ENCODE peak calls at places on chromosomes 4 and X, in ten cellular contexts. One of them, this sample, is unnamed.

GRCh38 chr4:139857021-139857420 is 191.4 kb downstream of the MGST2 start:
- ATAC-seq in Right ventricle myocardium inferior: no peak
- ATAC-seq in central memory CD8-positive, alpha-beta T cell: no peak
- ATAC-seq in activated CD8-positive, alpha-beta T cell treated with anti-CD3 and anti-CD28 coated beads for 36 hours: no peak
- ATAC-seq in left lung: no peak
- ATAC-seq in heart right ventricle: peak; percentile 38
- ATAC-seq in activated naive CD8-positive, alpha-beta T cell treated with anti-CD3 and anti-CD28 coated beads, Interleukin-2, amount 10 ng/mL, durations not matched to agents 7 days and 5 days: peak; percentile 94
- ATAC-seq in naive thymus-derived CD8-positive, alpha-beta T cell: no peak
- ATAC-seq in omental fat pad: no peak
- ATAC-seq in SK-N-SH treated with all-trans-retinoic acid at 6 μM for 48 hours: peak; percentile 57
- ATAC-seq in this sample: no peak

GRCh38 chr4:94479358-94480141 is 27.8 kb downstream of the PDLIM5 start:
- ATAC-seq in left lung: peak; percentile 24
- ATAC-seq in omental fat pad: no peak
- ATAC-seq in central memory CD8-positive, alpha-beta T cell: no peak
- ATAC-seq in heart right ventricle: no peak
- ATAC-seq in SK-N-SH treated with all-trans-retinoic acid at 6 μM for 48 hours: no peak
- ATAC-seq in Right ventricle myocardium inferior: no peak
- ATAC-seq in activated naive CD8-positive, alpha-beta T cell treated with anti-CD3 and anti-CD28 coated beads, Interleukin-2, amount 10 ng/mL, durations not matched to agents 7 days and 5 days: no peak
- ATAC-seq in naive thymus-derived CD8-positive, alpha-beta T cell: no peak
- ATAC-seq in activated CD8-positive, alpha-beta T cell treated with anti-CD3 and anti-CD28 coated beads for 36 hours: no peak
- ATAC-seq in this sample: no peak

GRCh38 chr4:39528056-39528465 is 822 bp upstream of the UGDH start:
- ATAC-seq in left lung: peak; percentile 47
- ATAC-seq in naive thymus-derived CD8-positive, alpha-beta T cell: no peak
- ATAC-seq in Right ventricle myocardium inferior: peak; percentile 54
- ATAC-seq in activated naive CD8-positive, alpha-beta T cell treated with anti-CD3 and anti-CD28 coated beads, Interleukin-2, amount 10 ng/mL, durations not matched to agents 7 days and 5 days: no peak
- ATAC-seq in SK-N-SH treated with all-trans-retinoic acid at 6 μM for 48 hours: peak; percentile 62
- ATAC-seq in omental fat pad: no peak
- ATAC-seq in heart right ventricle: peak; percentile 28
- ATAC-seq in activated CD8-positive, alpha-beta T cell treated with anti-CD3 and anti-CD28 coated beads for 36 hours: no peak
- ATAC-seq in central memory CD8-positive, alpha-beta T cell: no peak
- ATAC-seq in this sample: no peak

GRCh38 chr4:108008721-108009120 is 19.0 kb downstream of the HADH start:
- ATAC-seq in SK-N-SH treated with all-trans-retinoic acid at 6 μM for 48 hours: no peak
- ATAC-seq in heart right ventricle: peak; percentile 44
- ATAC-seq in activated naive CD8-positive, alpha-beta T cell treated with anti-CD3 and anti-CD28 coated beads, Interleukin-2, amount 10 ng/mL, durations not matched to agents 7 days and 5 days: no peak
- ATAC-seq in Right ventricle myocardium inferior: no peak
- ATAC-seq in left lung: no peak
- ATAC-seq in omental fat pad: no peak
- ATAC-seq in central memory CD8-positive, alpha-beta T cell: no peak
- ATAC-seq in naive thymus-derived CD8-positive, alpha-beta T cell: no peak
- ATAC-seq in activated CD8-positive, alpha-beta T cell treated with anti-CD3 and anti-CD28 coated beads for 36 hours: no peak
- ATAC-seq in this sample: no peak

GRCh38 chr4:187618701-187619278 is 376.8 kb upstream of the ZFP42 start:
- ATAC-seq in SK-N-SH treated with all-trans-retinoic acid at 6 μM for 48 hours: no peak
- ATAC-seq in activated CD8-positive, alpha-beta T cell treated with anti-CD3 and anti-CD28 coated beads for 36 hours: no peak
- ATAC-seq in heart right ventricle: no peak
- ATAC-seq in naive thymus-derived CD8-positive, alpha-beta T cell: no peak
- ATAC-seq in central memory CD8-positive, alpha-beta T cell: no peak
- ATAC-seq in omental fat pad: no peak
- ATAC-seq in left lung: no peak
- ATAC-seq in Right ventricle myocardium inferior: no peak
- ATAC-seq in activated naive CD8-positive, alpha-beta T cell treated with anti-CD3 and anti-CD28 coated beads, Interleukin-2, amount 10 ng/mL, durations not matched to agents 7 days and 5 days: no peak
- ATAC-seq in this sample: no peak

GRCh38 chr4:48127231-48127881 is 6.7 kb downstream of the TXK start:
- ATAC-seq in activated naive CD8-positive, alpha-beta T cell treated with anti-CD3 and anti-CD28 coated beads, Interleukin-2, amount 10 ng/mL, durations not matched to agents 7 days and 5 days: no peak
- ATAC-seq in heart right ventricle: peak; percentile 21
- ATAC-seq in naive thymus-derived CD8-positive, alpha-beta T cell: no peak
- ATAC-seq in SK-N-SH treated with all-trans-retinoic acid at 6 μM for 48 hours: no peak
- ATAC-seq in central memory CD8-positive, alpha-beta T cell: no peak
- ATAC-seq in omental fat pad: peak; percentile 22
- ATAC-seq in activated CD8-positive, alpha-beta T cell treated with anti-CD3 and anti-CD28 coated beads for 36 hours: peak; percentile 1
- ATAC-seq in left lung: peak; percentile 51
- ATAC-seq in Right ventricle myocardium inferior: no peak
- ATAC-seq in this sample: no peak

GRCh38 chrX:48903290-48903689 is 5.6 kb downstream of the PQBP1 start:
- ATAC-seq in central memory CD8-positive, alpha-beta T cell: no peak
- ATAC-seq in left lung: no peak
- ATAC-seq in omental fat pad: no peak
- ATAC-seq in naive thymus-derived CD8-positive, alpha-beta T cell: no peak
- ATAC-seq in Right ventricle myocardium inferior: no peak
- ATAC-seq in SK-N-SH treated with all-trans-retinoic acid at 6 μM for 48 hours: no peak
- ATAC-seq in heart right ventricle: no peak
- ATAC-seq in activated naive CD8-positive, alpha-beta T cell treated with anti-CD3 and anti-CD28 coated beads, Interleukin-2, amount 10 ng/mL, durations not matched to agents 7 days and 5 days: no peak
- ATAC-seq in activated CD8-positive, alpha-beta T cell treated with anti-CD3 and anti-CD28 coated beads for 36 hours: no peak
- ATAC-seq in this sample: no peak

GRCh38 chr4:151671541-151672059 is 89.2 kb downstream of the GATB start:
- ATAC-seq in SK-N-SH treated with all-trans-retinoic acid at 6 μM for 48 hours: no peak
- ATAC-seq in left lung: no peak
- ATAC-seq in central memory CD8-positive, alpha-beta T cell: no peak
- ATAC-seq in activated naive CD8-positive, alpha-beta T cell treated with anti-CD3 and anti-CD28 coated beads, Interleukin-2, amount 10 ng/mL, durations not matched to agents 7 days and 5 days: no peak
- ATAC-seq in omental fat pad: no peak
- ATAC-seq in Right ventricle myocardium inferior: no peak
- ATAC-seq in activated CD8-positive, alpha-beta T cell treated with anti-CD3 and anti-CD28 coated beads for 36 hours: no peak
- ATAC-seq in heart right ventricle: no peak
- ATAC-seq in naive thymus-derived CD8-positive, alpha-beta T cell: no peak
- ATAC-seq in this sample: no peak

GRCh38 chrX:136221851-136222513 is 29.2 kb downstream of the MAP7D3 start:
- ATAC-seq in omental fat pad: no peak
- ATAC-seq in SK-N-SH treated with all-trans-retinoic acid at 6 μM for 48 hours: no peak
- ATAC-seq in activated CD8-positive, alpha-beta T cell treated with anti-CD3 and anti-CD28 coated beads for 36 hours: no peak
- ATAC-seq in activated naive CD8-positive, alpha-beta T cell treated with anti-CD3 and anti-CD28 coated beads, Interleukin-2, amount 10 ng/mL, durations not matched to agents 7 days and 5 days: no peak
- ATAC-seq in heart right ventricle: no peak
- ATAC-seq in Right ventricle myocardium inferior: no peak
- ATAC-seq in central memory CD8-positive, alpha-beta T cell: no peak
- ATAC-seq in left lung: no peak
- ATAC-seq in naive thymus-derived CD8-positive, alpha-beta T cell: no peak
- ATAC-seq in this sample: no peak

GRCh38 chrX:119758682-119759332 is 419 bp downstream of the SOWAHD start:
- ATAC-seq in heart right ventricle: peak; percentile 35
- ATAC-seq in omental fat pad: peak; percentile 56
- ATAC-seq in activated naive CD8-positive, alpha-beta T cell treated with anti-CD3 and anti-CD28 coated beads, Interleukin-2, amount 10 ng/mL, durations not matched to agents 7 days and 5 days: peak; percentile 36
- ATAC-seq in Right ventricle myocardium inferior: peak; percentile 25
- ATAC-seq in central memory CD8-positive, alpha-beta T cell: peak; percentile 45
- ATAC-seq in SK-N-SH treated with all-trans-retinoic acid at 6 μM for 48 hours: peak; percentile 71
- ATAC-seq in activated CD8-positive, alpha-beta T cell treated with anti-CD3 and anti-CD28 coated beads for 36 hours: peak; percentile 12
- ATAC-seq in left lung: peak; percentile 64
- ATAC-seq in naive thymus-derived CD8-positive, alpha-beta T cell: peak; percentile 57
- ATAC-seq in this sample: peak; percentile 34

GRCh38 chrX:50168305-50168704 is 32.5 kb downstream of the AKAP4 start:
- ATAC-seq in omental fat pad: no peak
- ATAC-seq in activated naive CD8-positive, alpha-beta T cell treated with anti-CD3 and anti-CD28 coated beads, Interleukin-2, amount 10 ng/mL, durations not matched to agents 7 days and 5 days: no peak
- ATAC-seq in central memory CD8-positive, alpha-beta T cell: no peak
- ATAC-seq in left lung: no peak
- ATAC-seq in naive thymus-derived CD8-positive, alpha-beta T cell: no peak
- ATAC-seq in Right ventricle myocardium inferior: no peak
- ATAC-seq in SK-N-SH treated with all-trans-retinoic acid at 6 μM for 48 hours: peak; percentile 49
- ATAC-seq in activated CD8-positive, alpha-beta T cell treated with anti-CD3 and anti-CD28 coated beads for 36 hours: peak; percentile 27
- ATAC-seq in heart right ventricle: no peak
- ATAC-seq in this sample: peak; percentile 78

GRCh38 chr4:71862315-71862714 is 78.4 kb upstream of the GC start:
- ATAC-seq in Right ventricle myocardium inferior: no peak
- ATAC-seq in left lung: no peak
- ATAC-seq in SK-N-SH treated with all-trans-retinoic acid at 6 μM for 48 hours: no peak
- ATAC-seq in activated naive CD8-positive, alpha-beta T cell treated with anti-CD3 and anti-CD28 coated beads, Interleukin-2, amount 10 ng/mL, durations not matched to agents 7 days and 5 days: no peak
- ATAC-seq in omental fat pad: no peak
- ATAC-seq in central memory CD8-positive, alpha-beta T cell: no peak
- ATAC-seq in heart right ventricle: no peak
- ATAC-seq in activated CD8-positive, alpha-beta T cell treated with anti-CD3 and anti-CD28 coated beads for 36 hours: no peak
- ATAC-seq in naive thymus-derived CD8-positive, alpha-beta T cell: no peak
- ATAC-seq in this sample: no peak

GRCh38 chrX:17805120-17805519 is 56.0 kb downstream of the RAI2 start:
- ATAC-seq in heart right ventricle: no peak
- ATAC-seq in central memory CD8-positive, alpha-beta T cell: no peak
- ATAC-seq in activated naive CD8-positive, alpha-beta T cell treated with anti-CD3 and anti-CD28 coated beads, Interleukin-2, amount 10 ng/mL, durations not matched to agents 7 days and 5 days: no peak
- ATAC-seq in Right ventricle myocardium inferior: no peak
- ATAC-seq in activated CD8-positive, alpha-beta T cell treated with anti-CD3 and anti-CD28 coated beads for 36 hours: no peak
- ATAC-seq in omental fat pad: no peak
- ATAC-seq in left lung: no peak
- ATAC-seq in naive thymus-derived CD8-positive, alpha-beta T cell: no peak
- ATAC-seq in SK-N-SH treated with all-trans-retinoic acid at 6 μM for 48 hours: peak; percentile 44
- ATAC-seq in this sample: no peak

GRCh38 chr4:98822144-98822543 is 106.8 kb downstream of the EIF4E start:
- ATAC-seq in SK-N-SH treated with all-trans-retinoic acid at 6 μM for 48 hours: no peak
- ATAC-seq in left lung: no peak
- ATAC-seq in central memory CD8-positive, alpha-beta T cell: no peak
- ATAC-seq in activated naive CD8-positive, alpha-beta T cell treated with anti-CD3 and anti-CD28 coated beads, Interleukin-2, amount 10 ng/mL, durations not matched to agents 7 days and 5 days: no peak
- ATAC-seq in naive thymus-derived CD8-positive, alpha-beta T cell: no peak
- ATAC-seq in activated CD8-positive, alpha-beta T cell treated with anti-CD3 and anti-CD28 coated beads for 36 hours: no peak
- ATAC-seq in Right ventricle myocardium inferior: no peak
- ATAC-seq in omental fat pad: no peak
- ATAC-seq in heart right ventricle: no peak
- ATAC-seq in this sample: no peak

GRCh38 chr4:126899382-126899801 is 733.4 kb upstream of the INTU start:
- ATAC-seq in heart right ventricle: peak; percentile 85
- ATAC-seq in activated CD8-positive, alpha-beta T cell treated with anti-CD3 and anti-CD28 coated beads for 36 hours: no peak
- ATAC-seq in SK-N-SH treated with all-trans-retinoic acid at 6 μM for 48 hours: peak; percentile 94
- ATAC-seq in activated naive CD8-positive, alpha-beta T cell treated with anti-CD3 and anti-CD28 coated beads, Interleukin-2, amount 10 ng/mL, durations not matched to agents 7 days and 5 days: no peak
- ATAC-seq in central memory CD8-positive, alpha-beta T cell: no peak
- ATAC-seq in left lung: peak; percentile 88
- ATAC-seq in Right ventricle myocardium inferior: peak; percentile 91
- ATAC-seq in omental fat pad: no peak
- ATAC-seq in naive thymus-derived CD8-positive, alpha-beta T cell: no peak
- ATAC-seq in this sample: no peak

GRCh38 chr4:52873861-52874343 is 11.8 kb downstream of the RASL11B start:
- ATAC-seq in central memory CD8-positive, alpha-beta T cell: no peak
- ATAC-seq in SK-N-SH treated with all-trans-retinoic acid at 6 μM for 48 hours: peak; percentile 41
- ATAC-seq in naive thymus-derived CD8-positive, alpha-beta T cell: no peak
- ATAC-seq in omental fat pad: no peak
- ATAC-seq in activated naive CD8-positive, alpha-beta T cell treated with anti-CD3 and anti-CD28 coated beads, Interleukin-2, amount 10 ng/mL, durations not matched to agents 7 days and 5 days: no peak
- ATAC-seq in heart right ventricle: no peak
- ATAC-seq in Right ventricle myocardium inferior: peak; percentile 65
- ATAC-seq in activated CD8-positive, alpha-beta T cell treated with anti-CD3 and anti-CD28 coated beads for 36 hours: no peak
- ATAC-seq in left lung: peak; percentile 74
- ATAC-seq in this sample: no peak

GRCh38 chrX:50459615-50460014 is 11.0 kb downstream of the DGKK start:
- ATAC-seq in left lung: no peak
- ATAC-seq in activated naive CD8-positive, alpha-beta T cell treated with anti-CD3 and anti-CD28 coated beads, Interleukin-2, amount 10 ng/mL, durations not matched to agents 7 days and 5 days: no peak
- ATAC-seq in omental fat pad: no peak
- ATAC-seq in activated CD8-positive, alpha-beta T cell treated with anti-CD3 and anti-CD28 coated beads for 36 hours: no peak
- ATAC-seq in Right ventricle myocardium inferior: no peak
- ATAC-seq in SK-N-SH treated with all-trans-retinoic acid at 6 μM for 48 hours: no peak
- ATAC-seq in central memory CD8-positive, alpha-beta T cell: no peak
- ATAC-seq in naive thymus-derived CD8-positive, alpha-beta T cell: no peak
- ATAC-seq in heart right ventricle: no peak
- ATAC-seq in this sample: no peak

GRCh38 chr4:39706334-39706733 is 8.4 kb downstream of the UBE2K start:
- ATAC-seq in activated naive CD8-positive, alpha-beta T cell treated with anti-CD3 and anti-CD28 coated beads, Interleukin-2, amount 10 ng/mL, durations not matched to agents 7 days and 5 days: no peak
- ATAC-seq in heart right ventricle: peak; percentile 63
- ATAC-seq in activated CD8-positive, alpha-beta T cell treated with anti-CD3 and anti-CD28 coated beads for 36 hours: peak; percentile 30
- ATAC-seq in left lung: peak; percentile 49
- ATAC-seq in Right ventricle myocardium inferior: peak; percentile 66
- ATAC-seq in naive thymus-derived CD8-positive, alpha-beta T cell: no peak
- ATAC-seq in SK-N-SH treated with all-trans-retinoic acid at 6 μM for 48 hours: peak; percentile 88
- ATAC-seq in central memory CD8-positive, alpha-beta T cell: no peak
- ATAC-seq in omental fat pad: no peak
- ATAC-seq in this sample: peak; percentile 35

GRCh38 chrX:135477576-135477975 is 42.9 kb upstream of the INTS6L start:
- ATAC-seq in SK-N-SH treated with all-trans-retinoic acid at 6 μM for 48 hours: peak; percentile 78
- ATAC-seq in activated CD8-positive, alpha-beta T cell treated with anti-CD3 and anti-CD28 coated beads for 36 hours: peak; percentile 73
- ATAC-seq in activated naive CD8-positive, alpha-beta T cell treated with anti-CD3 and anti-CD28 coated beads, Interleukin-2, amount 10 ng/mL, durations not matched to agents 7 days and 5 days: peak; percentile 78
- ATAC-seq in Right ventricle myocardium inferior: no peak
- ATAC-seq in omental fat pad: no peak
- ATAC-seq in naive thymus-derived CD8-positive, alpha-beta T cell: peak; percentile 73
- ATAC-seq in left lung: peak; percentile 84
- ATAC-seq in heart right ventricle: peak; percentile 61
- ATAC-seq in central memory CD8-positive, alpha-beta T cell: no peak
- ATAC-seq in this sample: peak; percentile 52

GRCh38 chrX:31038585-31039326 is 33.1 kb downstream of the FTHL17 start:
- ATAC-seq in Right ventricle myocardium inferior: peak; percentile 62
- ATAC-seq in SK-N-SH treated with all-trans-retinoic acid at 6 μM for 48 hours: peak; percentile 87
- ATAC-seq in omental fat pad: no peak
- ATAC-seq in heart right ventricle: peak; percentile 72
- ATAC-seq in central memory CD8-positive, alpha-beta T cell: no peak
- ATAC-seq in activated CD8-positive, alpha-beta T cell treated with anti-CD3 and anti-CD28 coated beads for 36 hours: peak; percentile 70
- ATAC-seq in activated naive CD8-positive, alpha-beta T cell treated with anti-CD3 and anti-CD28 coated beads, Interleukin-2, amount 10 ng/mL, durations not matched to agents 7 days and 5 days: no peak
- ATAC-seq in left lung: peak; percentile 82
- ATAC-seq in naive thymus-derived CD8-positive, alpha-beta T cell: no peak
- ATAC-seq in this sample: no peak

GRCh38 chr4:110823251-110823650 is 200.4 kb upstream of the PITX2 start:
- ATAC-seq in central memory CD8-positive, alpha-beta T cell: no peak
- ATAC-seq in heart right ventricle: no peak
- ATAC-seq in omental fat pad: no peak
- ATAC-seq in activated naive CD8-positive, alpha-beta T cell treated with anti-CD3 and anti-CD28 coated beads, Interleukin-2, amount 10 ng/mL, durations not matched to agents 7 days and 5 days: no peak
- ATAC-seq in SK-N-SH treated with all-trans-retinoic acid at 6 μM for 48 hours: no peak
- ATAC-seq in naive thymus-derived CD8-positive, alpha-beta T cell: no peak
- ATAC-seq in activated CD8-positive, alpha-beta T cell treated with anti-CD3 and anti-CD28 coated beads for 36 hours: no peak
- ATAC-seq in Right ventricle myocardium inferior: no peak
- ATAC-seq in left lung: no peak
- ATAC-seq in this sample: no peak

GRCh38 chrX:10576777-10577444 is 43.5 kb downstream of the MID1 start:
- ATAC-seq in activated CD8-positive, alpha-beta T cell treated with anti-CD3 and anti-CD28 coated beads for 36 hours: no peak
- ATAC-seq in naive thymus-derived CD8-positive, alpha-beta T cell: no peak
- ATAC-seq in SK-N-SH treated with all-trans-retinoic acid at 6 μM for 48 hours: no peak
- ATAC-seq in heart right ventricle: peak; percentile 61
- ATAC-seq in activated naive CD8-positive, alpha-beta T cell treated with anti-CD3 and anti-CD28 coated beads, Interleukin-2, amount 10 ng/mL, durations not matched to agents 7 days and 5 days: no peak
- ATAC-seq in central memory CD8-positive, alpha-beta T cell: no peak
- ATAC-seq in Right ventricle myocardium inferior: no peak
- ATAC-seq in left lung: no peak
- ATAC-seq in omental fat pad: peak; percentile 43
- ATAC-seq in this sample: no peak

GRCh38 chrX:103063918-103064434 is at the start of gene BEX1:
- ATAC-seq in Right ventricle myocardium inferior: no peak
- ATAC-seq in central memory CD8-positive, alpha-beta T cell: no peak
- ATAC-seq in omental fat pad: peak; percentile 44
- ATAC-seq in naive thymus-derived CD8-positive, alpha-beta T cell: peak; percentile 41
- ATAC-seq in SK-N-SH treated with all-trans-retinoic acid at 6 μM for 48 hours: peak; percentile 91
- ATAC-seq in activated CD8-positive, alpha-beta T cell treated with anti-CD3 and anti-CD28 coated beads for 36 hours: peak; percentile 56
- ATAC-seq in activated naive CD8-positive, alpha-beta T cell treated with anti-CD3 and anti-CD28 coated beads, Interleukin-2, amount 10 ng/mL, durations not matched to agents 7 days and 5 days: no peak
- ATAC-seq in left lung: no peak
- ATAC-seq in heart right ventricle: no peak
- ATAC-seq in this sample: peak; percentile 35

GRCh38 chrX:50165727-50166126 is 35.1 kb downstream of the AKAP4 start:
- ATAC-seq in SK-N-SH treated with all-trans-retinoic acid at 6 μM for 48 hours: no peak
- ATAC-seq in heart right ventricle: no peak
- ATAC-seq in Right ventricle myocardium inferior: no peak
- ATAC-seq in omental fat pad: no peak
- ATAC-seq in activated CD8-positive, alpha-beta T cell treated with anti-CD3 and anti-CD28 coated beads for 36 hours: no peak
- ATAC-seq in left lung: no peak
- ATAC-seq in naive thymus-derived CD8-positive, alpha-beta T cell: no peak
- ATAC-seq in central memory CD8-positive, alpha-beta T cell: no peak
- ATAC-seq in activated naive CD8-positive, alpha-beta T cell treated with anti-CD3 and anti-CD28 coated beads, Interleukin-2, amount 10 ng/mL, durations not matched to agents 7 days and 5 days: no peak
- ATAC-seq in this sample: no peak

GRCh38 chr4:15001248-15001824 is 945 bp upstream of the CPEB2 start:
- ATAC-seq in left lung: peak; percentile 33
- ATAC-seq in omental fat pad: peak; percentile 55
- ATAC-seq in activated CD8-positive, alpha-beta T cell treated with anti-CD3 and anti-CD28 coated beads for 36 hours: peak; percentile 34
- ATAC-seq in heart right ventricle: peak; percentile 3
- ATAC-seq in SK-N-SH treated with all-trans-retinoic acid at 6 μM for 48 hours: peak; percentile 58
- ATAC-seq in naive thymus-derived CD8-positive, alpha-beta T cell: peak; percentile 31
- ATAC-seq in Right ventricle myocardium inferior: peak; percentile 30
- ATAC-seq in activated naive CD8-positive, alpha-beta T cell treated with anti-CD3 and anti-CD28 coated beads, Interleukin-2, amount 10 ng/mL, durations not matched to agents 7 days and 5 days: peak; percentile 29
- ATAC-seq in central memory CD8-positive, alpha-beta T cell: peak; percentile 25
- ATAC-seq in this sample: peak; percentile 37

GRCh38 chr4:40401096-40401495 is 66.0 kb downstream of the CHRNA9 start:
- ATAC-seq in left lung: no peak
- ATAC-seq in naive thymus-derived CD8-positive, alpha-beta T cell: no peak
- ATAC-seq in activated naive CD8-positive, alpha-beta T cell treated with anti-CD3 and anti-CD28 coated beads, Interleukin-2, amount 10 ng/mL, durations not matched to agents 7 days and 5 days: no peak
- ATAC-seq in Right ventricle myocardium inferior: no peak
- ATAC-seq in omental fat pad: no peak
- ATAC-seq in central memory CD8-positive, alpha-beta T cell: no peak
- ATAC-seq in activated CD8-positive, alpha-beta T cell treated with anti-CD3 and anti-CD28 coated beads for 36 hours: no peak
- ATAC-seq in SK-N-SH treated with all-trans-retinoic acid at 6 μM for 48 hours: no peak
- ATAC-seq in heart right ventricle: no peak
- ATAC-seq in this sample: no peak

GRCh38 chr4:26337612-26338011 is 16.8 kb downstream of the RBPJ start:
- ATAC-seq in central memory CD8-positive, alpha-beta T cell: no peak
- ATAC-seq in Right ventricle myocardium inferior: no peak
- ATAC-seq in naive thymus-derived CD8-positive, alpha-beta T cell: no peak
- ATAC-seq in activated CD8-positive, alpha-beta T cell treated with anti-CD3 and anti-CD28 coated beads for 36 hours: no peak
- ATAC-seq in SK-N-SH treated with all-trans-retinoic acid at 6 μM for 48 hours: no peak
- ATAC-seq in heart right ventricle: no peak
- ATAC-seq in activated naive CD8-positive, alpha-beta T cell treated with anti-CD3 and anti-CD28 coated beads, Interleukin-2, amount 10 ng/mL, durations not matched to agents 7 days and 5 days: no peak
- ATAC-seq in left lung: no peak
- ATAC-seq in omental fat pad: no peak
- ATAC-seq in this sample: no peak

GRCh38 chr4:121176082-121176706 is 12.1 kb upstream of the TNIP3 start:
- ATAC-seq in naive thymus-derived CD8-positive, alpha-beta T cell: no peak
- ATAC-seq in activated naive CD8-positive, alpha-beta T cell treated with anti-CD3 and anti-CD28 coated beads, Interleukin-2, amount 10 ng/mL, durations not matched to agents 7 days and 5 days: no peak
- ATAC-seq in central memory CD8-positive, alpha-beta T cell: no peak
- ATAC-seq in activated CD8-positive, alpha-beta T cell treated with anti-CD3 and anti-CD28 coated beads for 36 hours: no peak
- ATAC-seq in Right ventricle myocardium inferior: no peak
- ATAC-seq in omental fat pad: no peak
- ATAC-seq in SK-N-SH treated with all-trans-retinoic acid at 6 μM for 48 hours: no peak
- ATAC-seq in heart right ventricle: no peak
- ATAC-seq in left lung: no peak
- ATAC-seq in this sample: no peak